ENCODE peak calls at places on chromosomes 1 and 21, in ten cellular contexts. W, Q, V, C, U, T, O, R, P and B are unnamed samples.

GRCh38 chr1:9239622-9240401 is 5.2 kb downstream of the H6PD start:
- DNase-seq in W (peak), Q (no peak), V (peak), C (peak), U (peak), T (peak), O (peak), R (peak), P (no peak), B (peak)

GRCh38 chr1:84632975-84633427 is 57.3 kb downstream of the SSX2IP start:
- DNase-seq in W (no peak), Q (peak), V (peak), C (no peak), U (no peak), T (peak), O (peak), R (peak), P (no peak), B (peak)

GRCh38 chr1:196178083-196178635 is 430.1 kb downstream of the KCNT2 start:
- DNase-seq in W (no peak), Q (no peak), V (no peak), C (no peak), U (no peak), T (no peak), O (peak), R (no peak), P (no peak), B (no peak)

GRCh38 chr1:55412060-55412459 is 196.9 kb upstream of the USP24 start:
- DNase-seq in W (no peak), Q (no peak), V (no peak), C (no peak), U (no peak), T (peak), O (no peak), R (no peak), P (no peak), B (no peak)

GRCh38 chr1:111476761-111477309 is 3.1 kb downstream of the C1orf162 start:
- DNase-seq in W (no peak), Q (no peak), V (peak), C (peak), U (peak), T (no peak), O (no peak), R (no peak), P (no peak), B (no peak)

GRCh38 chr1:72009170-72009569 is 273.2 kb downstream of the NEGR1 start:
- DNase-seq in W (no peak), Q (no peak), V (no peak), C (no peak), U (no peak), T (no peak), O (no peak), R (no peak), P (no peak), B (no peak)

GRCh38 chr1:116910379-116911165 is 856 bp downstream of the PTGFRN start:
- DNase-seq in W (no peak), Q (peak), V (peak), C (peak), U (peak), T (peak), O (no peak), R (peak), P (peak), B (no peak)

GRCh38 chr1:83950106-83950661 is 48.7 kb downstream of the TTLL7 start:
- DNase-seq in W (no peak), Q (no peak), V (no peak), C (no peak), U (no peak), T (no peak), O (no peak), R (no peak), P (no peak), B (no peak)

GRCh38 chr21:46404306-46404705 is 54.4 kb upstream of the DIP2A start:
- DNase-seq in W (no peak), Q (no peak), V (no peak), C (no peak), U (no peak), T (no peak), O (no peak), R (no peak), P (no peak), B (no peak)

GRCh38 chr1:81478217-81478616 is 322.5 kb upstream of the ADGRL2 start:
- DNase-seq in W (no peak), Q (no peak), V (no peak), C (no peak), U (no peak), T (no peak), O (no peak), R (no peak), P (no peak), B (no peak)

GRCh38 chr1:198788561-198789064 is 149.8 kb downstream of the PTPRC start:
- DNase-seq in W (peak), Q (peak), V (no peak), C (no peak), U (peak), T (no peak), O (peak), R (no peak), P (no peak), B (no peak)

GRCh38 chr21:44958471-44959191 is 18.8 kb downstream of the SLX9 start:
- DNase-seq in W (no peak), Q (no peak), V (no peak), C (no peak), U (no peak), T (peak), O (peak), R (no peak), P (peak), B (peak)

GRCh38 chr1:19799877-19800804 is at the start of gene TMCO4:
- DNase-seq in W (no peak), Q (peak), V (peak), C (peak), U (peak), T (peak), O (peak), R (peak), P (peak), B (peak)